ENCODE peak calls at places on chromosome 21, in eight cellular contexts. One of them, this sample, is unnamed.

GRCh38 chr21:29187939-29188338 is 57.5 kb downstream of the MAP3K7CL start:
- DNase-seq in AG04450: peak
- DNase-seq in heart left ventricle: no peak
- DNase-seq in uterus: peak
- DNase-seq in esophagus squamous epithelium: no peak
- DNase-seq in Peyer's patch: no peak
- DNase-seq in brain microvascular endothelial cell: peak
- DNase-seq in pancreas: peak
- DNase-seq in this sample: peak

GRCh38 chr21:46355161-46356004 is 31.4 kb downstream of the PCNT start:
- DNase-seq in AG04450: no peak
- DNase-seq in heart left ventricle: no peak
- DNase-seq in uterus: no peak
- DNase-seq in esophagus squamous epithelium: no peak
- DNase-seq in Peyer's patch: no peak
- DNase-seq in brain microvascular endothelial cell: no peak
- DNase-seq in pancreas: no peak
- DNase-seq in this sample: no peak

GRCh38 chr21:39321424-39321823 is 8.0 kb upstream of the BRWD1 start:
- DNase-seq in AG04450: no peak
- DNase-seq in heart left ventricle: no peak
- DNase-seq in uterus: no peak
- DNase-seq in esophagus squamous epithelium: no peak
- DNase-seq in Peyer's patch: no peak
- DNase-seq in brain microvascular endothelial cell: peak
- DNase-seq in pancreas: no peak
- DNase-seq in this sample: no peak

GRCh38 chr21:29875873-29876272 is 63.9 kb downstream of the GRIK1 start:
- DNase-seq in AG04450: no peak
- DNase-seq in heart left ventricle: no peak
- DNase-seq in uterus: no peak
- DNase-seq in esophagus squamous epithelium: no peak
- DNase-seq in Peyer's patch: no peak
- DNase-seq in brain microvascular endothelial cell: no peak
- DNase-seq in pancreas: no peak
- DNase-seq in this sample: no peak

GRCh38 chr21:29625990-29626389 is 313.8 kb downstream of the GRIK1 start:
- DNase-seq in AG04450: no peak
- DNase-seq in heart left ventricle: no peak
- DNase-seq in uterus: no peak
- DNase-seq in esophagus squamous epithelium: no peak
- DNase-seq in Peyer's patch: no peak
- DNase-seq in brain microvascular endothelial cell: no peak
- DNase-seq in pancreas: no peak
- DNase-seq in this sample: no peak

GRCh38 chr21:35359076-35359475 is 310.0 kb upstream of the RUNX1 start:
- DNase-seq in AG04450: no peak
- DNase-seq in heart left ventricle: no peak
- DNase-seq in uterus: no peak
- DNase-seq in esophagus squamous epithelium: no peak
- DNase-seq in Peyer's patch: no peak
- DNase-seq in brain microvascular endothelial cell: no peak
- DNase-seq in pancreas: no peak
- DNase-seq in this sample: no peak

GRCh38 chr21:35170244-35170756 is 121.2 kb upstream of the RUNX1 start:
- DNase-seq in AG04450: no peak
- DNase-seq in heart left ventricle: no peak
- DNase-seq in uterus: no peak
- DNase-seq in esophagus squamous epithelium: no peak
- DNase-seq in Peyer's patch: no peak
- DNase-seq in brain microvascular endothelial cell: no peak
- DNase-seq in pancreas: no peak
- DNase-seq in this sample: no peak

GRCh38 chr21:37368536-37369279 is 2.1 kb downstream of the DYRK1A start:
- DNase-seq in AG04450: no peak
- DNase-seq in heart left ventricle: no peak
- DNase-seq in uterus: no peak
- DNase-seq in esophagus squamous epithelium: no peak
- DNase-seq in Peyer's patch: no peak
- DNase-seq in brain microvascular endothelial cell: peak
- DNase-seq in pancreas: no peak
- DNase-seq in this sample: no peak

GRCh38 chr21:18529253-18529652 is 125.7 kb upstream of the TMPRSS15 start:
- DNase-seq in AG04450: no peak
- DNase-seq in heart left ventricle: no peak
- DNase-seq in uterus: no peak
- DNase-seq in esophagus squamous epithelium: no peak
- DNase-seq in Peyer's patch: no peak
- DNase-seq in brain microvascular endothelial cell: peak
- DNase-seq in pancreas: no peak
- DNase-seq in this sample: peak

GRCh38 chr21:39849014-39849655 is 18.1 kb upstream of the PCP4 start:
- DNase-seq in AG04450: no peak
- DNase-seq in heart left ventricle: no peak
- DNase-seq in uterus: no peak
- DNase-seq in esophagus squamous epithelium: no peak
- DNase-seq in Peyer's patch: no peak
- DNase-seq in brain microvascular endothelial cell: no peak
- DNase-seq in pancreas: no peak
- DNase-seq in this sample: no peak

GRCh38 chr21:35932232-35932911 is 128.0 kb downstream of the SETD4 start:
- DNase-seq in AG04450: peak
- DNase-seq in heart left ventricle: peak
- DNase-seq in uterus: peak
- DNase-seq in esophagus squamous epithelium: no peak
- DNase-seq in Peyer's patch: no peak
- DNase-seq in brain microvascular endothelial cell: peak
- DNase-seq in pancreas: no peak
- DNase-seq in this sample: peak

GRCh38 chr21:37074546-37074945 is 1.5 kb downstream of the TTC3 start:
- DNase-seq in AG04450: no peak
- DNase-seq in heart left ventricle: no peak
- DNase-seq in uterus: no peak
- DNase-seq in esophagus squamous epithelium: no peak
- DNase-seq in Peyer's patch: no peak
- DNase-seq in brain microvascular endothelial cell: no peak
- DNase-seq in pancreas: no peak
- DNase-seq in this sample: no peak

GRCh38 chr21:34613679-34614442 is 1.1 kb downstream of the RCAN1 start:
- DNase-seq in AG04450: no peak
- DNase-seq in heart left ventricle: no peak
- DNase-seq in uterus: no peak
- DNase-seq in esophagus squamous epithelium: no peak
- DNase-seq in Peyer's patch: no peak
- DNase-seq in brain microvascular endothelial cell: no peak
- DNase-seq in pancreas: no peak
- DNase-seq in this sample: no peak

GRCh38 chr21:28127390-28127789 is 865.3 kb downstream of the LTN1 start:
- DNase-seq in AG04450: no peak
- DNase-seq in heart left ventricle: no peak
- DNase-seq in uterus: no peak
- DNase-seq in esophagus squamous epithelium: no peak
- DNase-seq in Peyer's patch: no peak
- DNase-seq in brain microvascular endothelial cell: no peak
- DNase-seq in pancreas: no peak
- DNase-seq in this sample: no peak

GRCh38 chr21:35120631-35121180 is 71.6 kb upstream of the RUNX1 start:
- DNase-seq in AG04450: no peak
- DNase-seq in heart left ventricle: no peak
- DNase-seq in uterus: no peak
- DNase-seq in esophagus squamous epithelium: no peak
- DNase-seq in Peyer's patch: no peak
- DNase-seq in brain microvascular endothelial cell: no peak
- DNase-seq in pancreas: no peak
- DNase-seq in this sample: no peak

GRCh38 chr21:40683349-40683748 is 163.6 kb downstream of the DSCAM start:
- DNase-seq in AG04450: no peak
- DNase-seq in heart left ventricle: no peak
- DNase-seq in uterus: no peak
- DNase-seq in esophagus squamous epithelium: no peak
- DNase-seq in Peyer's patch: no peak
- DNase-seq in brain microvascular endothelial cell: no peak
- DNase-seq in pancreas: no peak
- DNase-seq in this sample: no peak

GRCh38 chr21:40143822-40144525 is 276.7 kb downstream of the PCP4 start:
- DNase-seq in AG04450: no peak
- DNase-seq in heart left ventricle: no peak
- DNase-seq in uterus: peak
- DNase-seq in esophagus squamous epithelium: no peak
- DNase-seq in Peyer's patch: no peak
- DNase-seq in brain microvascular endothelial cell: peak
- DNase-seq in pancreas: peak
- DNase-seq in this sample: peak

GRCh38 chr21:34336756-34337391 is 26.9 kb upstream of the KCNE2 start:
- DNase-seq in AG04450: peak
- DNase-seq in heart left ventricle: no peak
- DNase-seq in uterus: no peak
- DNase-seq in esophagus squamous epithelium: no peak
- DNase-seq in Peyer's patch: no peak
- DNase-seq in brain microvascular endothelial cell: peak
- DNase-seq in pancreas: no peak
- DNase-seq in this sample: peak

GRCh38 chr21:16942703-16943102 is 570.1 kb upstream of the CXADR start:
- DNase-seq in AG04450: no peak
- DNase-seq in heart left ventricle: no peak
- DNase-seq in uterus: no peak
- DNase-seq in esophagus squamous epithelium: no peak
- DNase-seq in Peyer's patch: no peak
- DNase-seq in brain microvascular endothelial cell: peak
- DNase-seq in pancreas: no peak
- DNase-seq in this sample: peak

GRCh38 chr21:16061194-16061593 is 331.4 kb downstream of the USP25 start:
- DNase-seq in AG04450: no peak
- DNase-seq in heart left ventricle: no peak
- DNase-seq in uterus: no peak
- DNase-seq in esophagus squamous epithelium: no peak
- DNase-seq in Peyer's patch: no peak
- DNase-seq in brain microvascular endothelial cell: no peak
- DNase-seq in pancreas: no peak
- DNase-seq in this sample: no peak

GRCh38 chr21:27532081-27532480 is 565.2 kb upstream of the ADAMTS5 start:
- DNase-seq in AG04450: no peak
- DNase-seq in heart left ventricle: no peak
- DNase-seq in uterus: no peak
- DNase-seq in esophagus squamous epithelium: no peak
- DNase-seq in Peyer's patch: no peak
- DNase-seq in brain microvascular endothelial cell: peak
- DNase-seq in pancreas: no peak
- DNase-seq in this sample: peak

GRCh38 chr21:35508389-35508888 is 459.3 kb upstream of the RUNX1 start:
- DNase-seq in AG04450: peak
- DNase-seq in heart left ventricle: peak
- DNase-seq in uterus: no peak
- DNase-seq in esophagus squamous epithelium: no peak
- DNase-seq in Peyer's patch: no peak
- DNase-seq in brain microvascular endothelial cell: peak
- DNase-seq in pancreas: peak
- DNase-seq in this sample: peak

GRCh38 chr21:27813750-27814149 is 846.9 kb upstream of the ADAMTS5 start:
- DNase-seq in AG04450: no peak
- DNase-seq in heart left ventricle: peak
- DNase-seq in uterus: no peak
- DNase-seq in esophagus squamous epithelium: no peak
- DNase-seq in Peyer's patch: no peak
- DNase-seq in brain microvascular endothelial cell: no peak
- DNase-seq in pancreas: no peak
- DNase-seq in this sample: no peak

DNA sequence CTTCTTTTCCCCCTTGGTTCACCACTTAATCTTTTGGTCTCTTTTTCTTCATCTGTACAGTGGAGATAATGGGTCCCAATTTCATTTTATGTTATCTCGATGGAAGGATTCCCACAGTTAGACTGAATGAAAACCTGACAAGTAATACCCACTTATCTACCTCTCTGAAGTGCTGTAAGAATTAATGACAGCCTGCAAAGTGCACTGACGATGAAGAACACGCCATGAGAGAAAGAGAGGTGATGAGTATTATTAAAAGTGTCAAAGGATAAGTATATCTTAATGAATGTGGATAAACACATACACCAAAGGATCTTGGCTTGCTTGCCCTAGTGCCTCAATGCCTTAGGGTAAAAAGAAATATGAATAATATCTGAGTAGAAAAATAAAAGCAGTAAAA is 71.5 kb downstream of the CYYR1 start:
- DNase-seq in AG04450: no peak
- DNase-seq in heart left ventricle: no peak
- DNase-seq in uterus: no peak
- DNase-seq in esophagus squamous epithelium: no peak
- DNase-seq in Peyer's patch: no peak
- DNase-seq in brain microvascular endothelial cell: no peak
- DNase-seq in pancreas: no peak
- DNase-seq in this sample: no peak
- TF ChIP-seq CTCF in AG04450: no peak
- TF ChIP-seq CTCF in heart left ventricle: no peak
- TF ChIP-seq CTCF in uterus: no peak
- TF ChIP-seq CTCF in esophagus squamous epithelium: no peak
- TF ChIP-seq CTCF in Peyer's patch: no peak
- TF ChIP-seq CTCF in brain microvascular endothelial cell: no peak
- TF ChIP-seq CTCF in pancreas: no peak
- TF ChIP-seq CTCF in this sample: no peak

GRCh38 chr21:44919913-44920693 is 596 bp downstream of the ITGB2 start:
- DNase-seq in AG04450: no peak
- DNase-seq in heart left ventricle: no peak
- DNase-seq in uterus: no peak
- DNase-seq in esophagus squamous epithelium: no peak
- DNase-seq in Peyer's patch: no peak
- DNase-seq in brain microvascular endothelial cell: no peak
- DNase-seq in pancreas: no peak
- DNase-seq in this sample: no peak
- H3K4me3 ChIP-seq in AG04450: no peak
- H3K4me3 ChIP-seq in heart left ventricle: no peak
- H3K4me3 ChIP-seq in uterus: no peak
- H3K4me3 ChIP-seq in esophagus squamous epithelium: peak
- H3K4me3 ChIP-seq in Peyer's patch: peak
- H3K4me3 ChIP-seq in brain microvascular endothelial cell: no peak
- H3K4me3 ChIP-seq in pancreas: no peak
- H3K4me3 ChIP-seq in this sample: no peak

GRCh38 chr21:32337206-32337605 is 38.6 kb downstream of the MRAP start:
- DNase-seq in AG04450: no peak
- DNase-seq in heart left ventricle: no peak
- DNase-seq in uterus: no peak
- DNase-seq in esophagus squamous epithelium: no peak
- DNase-seq in Peyer's patch: no peak
- DNase-seq in brain microvascular endothelial cell: no peak
- DNase-seq in pancreas: no peak
- DNase-seq in this sample: no peak
- TF ChIP-seq CTCF in AG04450: no peak
- TF ChIP-seq CTCF in heart left ventricle: no peak
- TF ChIP-seq CTCF in uterus: no peak
- TF ChIP-seq CTCF in esophagus squamous epithelium: no peak
- TF ChIP-seq CTCF in Peyer's patch: no peak
- TF ChIP-seq CTCF in brain microvascular endothelial cell: no peak
- TF ChIP-seq CTCF in pancreas: no peak
- TF ChIP-seq CTCF in this sample: no peak

DNA sequence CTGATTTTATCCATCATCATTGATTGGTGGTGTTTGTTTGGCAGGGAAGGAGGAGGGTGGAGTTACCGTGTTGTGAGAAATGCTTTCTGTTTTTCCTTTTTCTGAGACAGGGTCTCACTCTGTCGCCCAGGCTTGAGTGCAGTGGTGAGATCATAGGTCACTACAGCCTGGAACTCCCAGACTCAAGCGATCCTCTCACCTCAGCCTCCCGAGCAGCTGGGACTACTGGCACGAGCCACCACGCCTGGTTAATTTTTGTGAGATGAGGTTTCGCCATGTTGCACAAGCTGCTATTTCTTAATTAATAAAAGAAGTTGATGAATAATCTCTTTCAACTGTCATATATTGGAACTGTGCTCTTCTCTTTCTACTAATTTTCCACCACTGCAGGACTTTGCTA is 44.3 kb downstream of the HUNK start:
- DNase-seq in AG04450: no peak
- DNase-seq in heart left ventricle: no peak
- DNase-seq in uterus: no peak
- DNase-seq in esophagus squamous epithelium: no peak
- DNase-seq in Peyer's patch: no peak
- DNase-seq in brain microvascular endothelial cell: no peak
- DNase-seq in pancreas: no peak
- DNase-seq in this sample: no peak
- H3K4me3 ChIP-seq in AG04450: no peak
- H3K4me3 ChIP-seq in heart left ventricle: no peak
- H3K4me3 ChIP-seq in uterus: no peak
- H3K4me3 ChIP-seq in esophagus squamous epithelium: no peak
- H3K4me3 ChIP-seq in Peyer's patch: no peak
- H3K4me3 ChIP-seq in brain microvascular endothelial cell: no peak
- H3K4me3 ChIP-seq in pancreas: no peak
- H3K4me3 ChIP-seq in this sample: no peak